ENCODE peak calls at places on chromosomes 3 and 15, in seven cellular contexts. I is neural crest cell, Q is pancreas, N is GM23338, P is nephron progenitor cell, F is Calu3, Z is brain microvascular endothelial cell. S is an unnamed sample.

GRCh38 chr15:83775738-83776137 is 121.8 kb downstream of the ADAMTSL3 start:
- DNase-seq in F (no peak), N (peak; percentile 5), Q (no peak), I (no peak), P (no peak), Z (no peak), S (no peak)

GRCh38 chr3:53628546-53629395 is 134.4 kb downstream of the CACNA1D start:
- DNase-seq in N (no peak), I (no peak), P (no peak), Q (no peak), Z (no peak), F (no peak), S (no peak)

GRCh38 chr3:42700366-42701288 is 2.0 kb downstream of the HHATL start:
- DNase-seq in F (no peak), I (no peak), Z (no peak), N (no peak), Q (no peak), P (no peak), S (no peak)

GRCh38 chr15:39777497-39777896 is 5.1 kb downstream of the FSIP1 start:
- DNase-seq in I (no peak), F (no peak), Q (no peak), P (no peak), Z (no peak), N (no peak), S (no peak)

GRCh38 chr15:88663216-88663615 is 24.4 kb downstream of the ISG20 start:
- DNase-seq in N (no peak), F (no peak), Z (no peak), I (no peak), Q (peak; percentile 39), P (no peak), S (no peak)

GRCh38 chr15:66706225-66706732 is 4.2 kb downstream of the SMAD6 start:
- DNase-seq in P (peak; percentile 65), Q (peak; percentile 23), Z (no peak), F (no peak), I (no peak), N (no peak), S (peak; percentile 22)

GRCh38 chr3:63655519-63655918 is 3.0 kb downstream of the SNTN start:
- DNase-seq in Z (peak; percentile 89), Q (no peak), N (no peak), F (no peak), P (no peak), I (no peak), S (peak; percentile 73)

GRCh38 chr3:71859128-71859519 is 74.2 kb upstream of the PROK2 start:
- DNase-seq in F (peak; percentile 24), I (no peak), N (peak; percentile 72), P (no peak), Z (no peak), Q (peak; percentile 7), S (no peak)

GRCh38 chr15:26781816-26782215 is 8.9 kb upstream of the GABRB3 start:
- DNase-seq in N (no peak), P (no peak), Q (no peak), F (no peak), I (no peak), Z (no peak), S (no peak)

DNA sequence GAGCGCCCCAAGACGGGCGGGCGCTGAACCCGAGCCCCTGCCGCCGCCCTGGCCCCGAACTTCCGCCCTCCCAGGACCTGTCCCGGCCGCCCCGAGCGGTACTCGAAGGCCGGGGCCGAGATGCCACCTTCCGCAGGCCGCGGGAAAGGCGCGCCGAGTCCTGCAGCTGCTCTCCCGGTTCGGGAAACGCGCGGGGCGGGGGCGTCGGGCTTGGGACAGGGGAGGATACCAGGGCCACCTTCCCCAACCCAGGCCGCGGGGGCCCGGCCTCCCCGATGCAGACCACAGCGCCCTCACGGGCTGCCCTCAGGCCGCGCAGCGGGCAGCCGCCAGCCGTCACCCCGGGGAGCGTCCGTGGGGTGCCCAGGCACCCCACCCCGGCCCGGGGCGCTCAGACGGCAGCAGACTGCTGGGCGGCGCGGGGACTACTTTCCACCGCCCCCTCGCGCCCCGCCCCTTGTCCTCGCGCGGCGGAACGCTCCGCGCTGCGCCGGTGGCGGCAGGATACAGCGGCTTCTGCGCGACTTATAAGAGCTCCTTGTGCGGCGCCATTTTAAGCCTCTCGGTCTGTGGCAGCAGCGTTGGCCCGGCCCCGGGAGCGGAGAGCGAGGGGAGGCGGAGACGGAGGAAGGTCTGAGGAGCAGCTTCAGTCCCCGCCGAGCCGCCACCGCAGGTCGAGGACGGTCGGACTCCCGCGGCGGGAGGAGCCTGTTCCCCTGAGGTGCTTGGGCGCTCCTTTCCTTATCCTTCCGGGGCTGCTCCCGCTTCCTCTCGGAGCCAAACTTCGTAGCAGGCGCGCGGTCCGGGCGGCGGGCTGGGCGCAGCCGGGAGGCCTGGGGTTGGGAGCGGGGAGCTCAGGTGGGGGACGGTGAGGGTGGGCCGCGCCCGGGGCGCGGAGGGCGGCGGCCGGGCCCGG is at the start of gene CTNNB1:
- DNase-seq in P (peak; percentile 93), Z (peak; percentile 91), Q (peak; percentile 90), F (peak; percentile 89), N (peak; percentile 96), I (peak; percentile 92), S (peak; percentile 94)
- TF ChIP-seq CTCF in P (no peak), Z (no peak), Q (no peak), F (no peak), N (peak; percentile 1), I (peak; percentile 19), S (peak; percentile 59)

GRCh38 chr3:10184250-10184649 is 19.5 kb downstream of the IRAK2 start:
- DNase-seq in Z (no peak), I (no peak), P (no peak), N (no peak), Q (no peak), F (no peak), S (no peak)
- TF ChIP-seq CTCF in Z (no peak), I (no peak), P (no peak), N (no peak), Q (no peak), F (no peak), S (no peak)

DNA sequence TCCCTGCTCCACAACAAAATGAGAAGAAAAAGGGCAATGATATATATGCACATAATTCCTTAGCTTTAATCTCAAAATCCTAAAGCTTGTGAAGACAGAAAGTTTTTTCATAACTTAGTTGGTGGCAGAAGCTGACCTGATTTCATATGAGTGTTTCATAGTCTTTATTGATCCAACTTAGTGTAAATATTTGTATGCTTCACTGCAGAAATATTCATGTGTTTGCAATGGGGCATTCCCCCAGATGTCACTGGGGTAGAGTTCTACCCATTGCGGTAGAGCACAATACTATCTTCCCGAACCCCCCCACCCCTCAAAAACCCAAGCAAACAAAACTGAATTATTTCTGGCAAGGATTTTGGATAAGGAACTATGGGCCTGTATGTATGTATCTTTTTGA is 221.2 kb downstream of the THRB start:
- DNase-seq in I (no peak), Q (peak; percentile 23), N (no peak), P (no peak), Z (no peak), F (peak; percentile 41), S (no peak)
- TF ChIP-seq CTCF in I (no peak), Q (no peak), N (no peak), P (no peak), Z (no peak), F (no peak), S (no peak)

GRCh38 chr3:39315420-39315819 is 14.1 kb upstream of the CCR8 start:
- DNase-seq in N (no peak), Z (no peak), P (no peak), I (no peak), Q (no peak), F (no peak), S (no peak)
- TF ChIP-seq CTCF in N (no peak), Z (no peak), P (no peak), I (no peak), Q (no peak), F (no peak), S (no peak)

S was measured in HFFc6.